ENCODE peak calls at places on chromosome 9, in four cellular contexts. Q is BE2C, D is OCI-LY7, J is IMR-90. Z is an unnamed sample.

GRCh38 chr9:101427957-101428655 is 7.5 kb downstream of the ALDOB start:
- DNase-seq in Q (no peak), D (peak), J (no peak), Z (no peak)

GRCh38 chr9:118271936-118272335 is 567.7 kb downstream of the TLR4 start:
- DNase-seq in Q (no peak), D (no peak), J (no peak), Z (no peak)

GRCh38 chr9:125564641-125565040 is 142.4 kb downstream of the MAPKAP1 start:
- DNase-seq in Q (no peak), D (no peak), J (no peak), Z (no peak)

GRCh38 chr9:82722051-82722450 is 340.9 kb downstream of the RASEF start:
- DNase-seq in Q (no peak), D (no peak), J (no peak), Z (no peak)

GRCh38 chr9:37511006-37511714 is 25.4 kb downstream of the POLR1E start:
- DNase-seq in Q (peak), D (peak), J (no peak), Z (no peak)

GRCh38 chr9:93116049-93116961 is 17.7 kb downstream of the NINJ1 start:
- DNase-seq in Q (peak), D (no peak), J (peak), Z (no peak)

GRCh38 chr9:108207611-108208051 is 648.2 kb downstream of the ACTL7B start:
- DNase-seq in Q (no peak), D (no peak), J (peak), Z (no peak)

GRCh38 chr9:8558176-8558575 is 758.6 kb upstream of the DMAC1 start:
- DNase-seq in Q (no peak), D (no peak), J (peak), Z (no peak)

GRCh38 chr9:122897969-122898368 is 7.2 kb downstream of the RC3H2 start:
- DNase-seq in Q (no peak), D (peak), J (peak), Z (no peak)

GRCh38 chr9:79768199-79768598 is 196.4 kb downstream of the TLE4 start:
- DNase-seq in Q (peak), D (no peak), J (peak), Z (no peak)

GRCh38 chr9:104557179-104557634 is 11.8 kb upstream of the OR13C8 start:
- DNase-seq in Q (no peak), D (peak), J (no peak), Z (no peak)

GRCh38 chr9:127245637-127246164 is 18.9 kb upstream of the GARNL3 start:
- DNase-seq in Q (no peak), D (no peak), J (no peak), Z (no peak)

GRCh38 chr9:91360551-91361293 is 996 bp downstream of the AUH start:
- DNase-seq in Q (no peak), D (peak), J (no peak), Z (no peak)

GRCh38 chr9:112437406-112437805 is 49.2 kb upstream of the KIAA1958 start:
- DNase-seq in Q (no peak), D (no peak), J (no peak), Z (no peak)

GRCh38 chr9:76433406-76433805 is 25.6 kb upstream of the GCNT1 start:
- DNase-seq in Q (no peak), D (no peak), J (no peak), Z (no peak)

GRCh38 chr9:122356627-122357026 is 14.2 kb upstream of the PTGS1 start:
- DNase-seq in Q (no peak), D (no peak), J (no peak), Z (no peak)

GRCh38 chr9:128920381-128921058 is at the start of gene PHYHD1:
- DNase-seq in Q (peak), D (peak), J (peak), Z (no peak)

GRCh38 chr9:3403315-3403714 is 122.5 kb downstream of the RFX3 start:
- DNase-seq in Q (no peak), D (no peak), J (no peak), Z (no peak)

GRCh38 chr9:110918316-110919054 is 119.8 kb downstream of the LPAR1 start:
- DNase-seq in Q (no peak), D (no peak), J (peak), Z (no peak)

GRCh38 chr9:32581512-32582143 is 8.7 kb upstream of the NDUFB6 start:
- DNase-seq in Q (peak), D (peak), J (peak), Z (no peak)

GRCh38 chr9:13181652-13182051 is 97.8 kb downstream of the MPDZ start:
- DNase-seq in Q (no peak), D (no peak), J (peak), Z (no peak)

GRCh38 chr9:136965771-136966484 is 11.4 kb upstream of the PTGDS start:
- DNase-seq in Q (no peak), D (peak), J (no peak), Z (no peak)

GRCh38 chr9:2193565-2193964 is 178.4 kb downstream of the SMARCA2 start:
- DNase-seq in Q (no peak), D (no peak), J (no peak), Z (no peak)
- TF ChIP-seq CTCF in Q (no peak), D (no peak), J (no peak), Z (no peak)

DNA sequence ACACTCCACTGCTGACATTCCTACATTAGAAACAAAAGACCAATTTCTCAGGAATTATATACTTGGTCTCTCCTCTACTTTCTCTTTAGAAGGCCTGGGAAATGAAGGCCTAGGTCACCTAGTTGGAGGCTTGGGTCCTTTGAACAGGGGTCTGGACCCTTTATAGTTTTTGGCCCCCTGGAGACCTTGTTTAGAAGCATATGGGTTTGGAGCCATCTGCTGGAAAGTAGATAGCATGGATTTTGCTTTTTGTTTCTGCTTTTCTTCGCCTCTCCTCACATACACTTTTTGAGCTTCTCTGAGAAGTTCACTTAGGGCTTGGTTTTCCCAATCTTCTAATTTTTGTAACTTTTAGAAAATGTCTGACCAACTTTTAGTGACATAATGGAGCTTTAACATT is 67.1 kb upstream of the CDK20 start:
- DNase-seq in Q (no peak), D (no peak), J (peak), Z (no peak)
- TF ChIP-seq CTCF in Q (peak), D (peak), J (peak), Z (peak)

GRCh38 chr9:99819484-99820329 is 2.0 kb upstream of the NR4A3 start:
- DNase-seq in Q (peak), D (peak), J (peak), Z (peak)
- TF ChIP-seq CTCF in Q (no peak), D (no peak), J (peak), Z (peak)

GRCh38 chr9:16884952-16885513 is 14.6 kb upstream of the BNC2 start:
- DNase-seq in Q (no peak), D (no peak), J (peak), Z (no peak)

GRCh38 chr9:16883586-16883985 is 13.1 kb upstream of the BNC2 start:
- DNase-seq in Q (no peak), D (no peak), J (peak), Z (no peak)

GRCh38 chr9:16884373-16884772 is 13.9 kb upstream of the BNC2 start:
- DNase-seq in Q (no peak), D (no peak), J (no peak), Z (no peak)

GRCh38 chr9:16877256-16877655 is 6.8 kb upstream of the BNC2 start:
- DNase-seq in Q (no peak), D (no peak), J (no peak), Z (no peak)

DNA sequence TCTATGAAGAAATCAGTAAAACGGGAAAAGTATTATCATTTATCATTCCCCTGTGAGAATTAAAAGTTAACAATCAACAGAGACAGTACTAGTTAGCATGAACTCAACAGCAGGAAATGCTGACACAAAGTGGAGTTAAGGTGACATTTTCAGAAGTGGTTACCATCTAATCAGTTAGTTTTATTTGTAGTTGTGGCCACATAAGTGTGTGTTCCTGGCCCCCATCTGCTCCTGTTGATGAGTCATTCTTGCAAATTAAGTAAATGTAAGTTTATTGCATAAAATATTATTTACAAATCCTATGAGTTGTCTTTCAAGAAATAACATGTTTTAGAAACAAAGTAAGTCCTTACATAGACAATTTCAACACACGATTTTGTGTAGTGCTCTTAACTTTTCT is 8.9 kb upstream of the BNC2 start:
- DNase-seq in Q (no peak), D (no peak), J (peak), Z (no peak)
- TF ChIP-seq CTCF in Q (no peak), D (no peak), J (no peak), Z (no peak)

DNA sequence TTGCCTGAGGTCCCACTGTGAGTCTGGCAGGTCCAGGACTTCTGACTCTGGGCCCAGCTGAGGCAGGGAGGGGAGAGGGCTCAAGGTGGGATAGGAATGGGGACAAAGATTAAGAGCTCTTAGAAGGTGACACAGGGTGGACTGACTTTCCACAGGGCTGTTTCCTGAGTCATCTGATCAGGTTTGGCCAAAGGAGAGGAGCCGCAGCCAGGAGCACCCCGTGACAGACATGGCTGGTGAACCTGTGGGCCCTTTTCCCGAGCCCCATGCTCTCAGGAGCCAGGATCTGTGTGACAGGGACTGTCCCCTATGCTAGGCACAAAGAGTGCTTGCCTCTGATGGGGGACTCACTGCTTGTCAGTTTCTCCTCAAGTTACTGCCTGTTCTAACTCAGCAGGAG is 37.8 kb downstream of the COL27A1 start:
- DNase-seq in Q (no peak), D (no peak), J (no peak), Z (no peak)
- TF ChIP-seq CTCF in Q (no peak), D (no peak), J (no peak), Z (no peak)